ENCODE peak calls at places on chromosomes 5 and 9, in ten cellular contexts. Q, H, C, W, O, R, V, B, N and A are unnamed samples.

GRCh38 chr5:59577485-59577884 is 316.0 kb downstream of the PDE4D start:
- DNase-seq in C (no peak), O (no peak), N (no peak), W (no peak), Q (no peak), B (no peak), R (no peak), V (no peak), H (no peak), A (no peak)

GRCh38 chr5:35248843-35249780 is 18.8 kb upstream of the PRLR start:
- DNase-seq in R (no peak), V (no peak), W (no peak), O (no peak), C (no peak), H (no peak), Q (no peak), B (no peak), N (no peak), A (no peak)

GRCh38 chr5:8848362-8848761 is 697.5 kb downstream of the SEMA5A start:
- DNase-seq in N (no peak), W (no peak), H (no peak), C (no peak), O (no peak), Q (no peak), R (no peak), B (no peak), V (no peak), A (no peak)

GRCh38 chr5:175082346-175082745 is 358.0 kb downstream of the MSX2 start:
- DNase-seq in R (no peak), C (no peak), V (no peak), H (no peak), Q (no peak), B (no peak), N (no peak), O (no peak), W (no peak), A (no peak)

GRCh38 chr9:109652112-109652511 is 127.9 kb upstream of the PALM2AKAP2 start:
- DNase-seq in B (no peak), Q (no peak), R (no peak), W (no peak), V (no peak), C (no peak), O (no peak), N (no peak), H (no peak), A (no peak)

GRCh38 chr9:33988219-33988890 is 60.3 kb downstream of the UBAP2 start:
- DNase-seq in B (no peak), W (no peak), Q (no peak), V (no peak), N (no peak), O (no peak), C (no peak), H (peak), R (no peak), A (no peak)

GRCh38 chr5:54254482-54255198 is 55.7 kb downstream of the ARL15 start:
- DNase-seq in W (no peak), R (no peak), H (no peak), V (no peak), N (no peak), C (peak), O (peak), Q (no peak), B (no peak), A (peak)

GRCh38 chr5:135670588-135670987 is 91.8 kb upstream of the CXCL14 start:
- DNase-seq in O (no peak), C (no peak), H (no peak), N (no peak), B (no peak), R (no peak), V (no peak), W (no peak), Q (no peak), A (no peak)

GRCh38 chr9:120882935-120883607 is 6.1 kb upstream of the PHF19 start:
- DNase-seq in N (no peak), R (no peak), C (no peak), W (no peak), O (no peak), V (no peak), Q (no peak), H (no peak), B (no peak), A (no peak)

GRCh38 chr9:110031511-110032173 is 176.3 kb downstream of the C9orf152 start:
- DNase-seq in N (no peak), W (no peak), V (no peak), R (no peak), Q (no peak), C (no peak), H (no peak), B (no peak), O (peak), A (no peak)

GRCh38 chr9:121895274-121895835 is 197.8 kb downstream of the TTLL11 start:
- DNase-seq in N (no peak), V (no peak), W (no peak), R (no peak), O (no peak), C (no peak), H (no peak), B (no peak), Q (no peak), A (no peak)

GRCh38 chr9:5459289-5459829 is 9.0 kb downstream of the CD274 start:
- DNase-seq in B (no peak), H (no peak), R (no peak), N (peak), Q (no peak), V (no peak), O (no peak), W (no peak), C (no peak), A (no peak)

GRCh38 chr9:115604831-115605483 is 487.0 kb upstream of the TNC start:
- DNase-seq in W (no peak), Q (no peak), C (no peak), V (no peak), N (no peak), R (no peak), O (no peak), H (no peak), B (no peak), A (no peak)

GRCh38 chr9:69036319-69036718 is 767 bp downstream of the FXN start:
- DNase-seq in B (no peak), W (no peak), Q (no peak), C (peak), H (no peak), V (peak), R (no peak), O (no peak), N (no peak), A (no peak)

GRCh38 chr5:159552751-159553150 is 222.5 kb upstream of the IL12B start:
- DNase-seq in H (no peak), B (no peak), C (no peak), N (no peak), Q (no peak), W (no peak), V (no peak), R (no peak), O (no peak), A (no peak)

GRCh38 chr9:106862115-106862945 is 636 bp upstream of the ZNF462 start:
- DNase-seq in Q (no peak), R (peak), C (no peak), V (peak), O (peak), H (no peak), W (peak), B (peak), N (no peak), A (peak)

GRCh38 chr5:80369521-80369920 is 38.3 kb upstream of the ZFYVE16 start:
- DNase-seq in H (no peak), W (no peak), O (no peak), V (no peak), Q (no peak), R (no peak), C (no peak), B (no peak), N (no peak), A (no peak)

DNA sequence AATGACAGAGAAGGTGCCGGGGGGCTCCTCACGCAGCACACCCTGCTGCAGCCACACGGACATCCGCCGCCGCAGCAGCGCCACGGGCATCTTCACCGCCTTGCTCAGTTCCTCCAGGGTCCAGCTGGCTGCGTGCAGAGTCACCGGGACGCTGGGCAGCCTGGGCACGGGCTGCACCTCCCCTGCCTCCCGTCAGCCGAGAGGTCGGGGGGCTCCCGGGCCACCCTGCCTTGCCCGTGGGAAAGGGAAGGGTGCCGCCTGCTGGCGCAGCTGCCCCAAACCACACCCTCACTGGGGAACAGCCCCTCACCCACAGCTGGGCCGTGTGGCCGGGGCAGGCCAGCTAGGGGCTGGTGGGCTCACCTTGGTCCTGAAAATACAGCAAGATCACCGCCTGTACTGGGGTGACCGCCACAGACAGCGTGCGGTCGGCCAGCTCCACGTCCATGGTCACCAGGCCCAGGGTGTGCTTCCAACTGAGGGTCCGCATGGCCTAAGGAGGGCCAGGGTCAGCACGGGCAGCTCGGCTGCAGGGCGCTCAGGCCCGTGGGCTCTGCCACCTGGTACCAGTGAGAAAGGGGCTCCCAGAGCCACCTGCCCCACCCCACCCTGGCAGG is 3.6 kb upstream of the TMEM210 start:
- DNase-seq in V (no peak), W (no peak), H (no peak), R (no peak), O (no peak), N (no peak), Q (no peak), C (no peak), B (no peak), A (no peak)
- TF ChIP-seq POLR2A in V (no peak), W (no peak), H (peak), R (no peak), O (no peak), N (no peak), Q (no peak), C (no peak), B (no peak), A (no peak)

GRCh38 chr5:120735076-120735475 is 271.0 kb downstream of the PRR16 start:
- DNase-seq in V (no peak), Q (no peak), W (no peak), H (no peak), N (no peak), O (no peak), B (no peak), C (no peak), R (no peak), A (no peak)
- TF ChIP-seq CTCF in V (no peak), Q (no peak), W (no peak), H (no peak), N (no peak), O (no peak), B (no peak), C (no peak), R (no peak), A (no peak)

GRCh38 chr5:88785396-88786216 is 97.4 kb downstream of the MEF2C start:
- DNase-seq in V (peak), N (no peak), C (no peak), R (peak), O (peak), B (no peak), H (peak), Q (no peak), W (peak), A (no peak)
- TF ChIP-seq POLR2A in V (no peak), N (no peak), C (no peak), R (no peak), O (no peak), B (no peak), H (no peak), Q (no peak), W (no peak), A (no peak)

GRCh38 chr9:79233542-79233941 is 338.2 kb upstream of the TLE4 start:
- DNase-seq in H (no peak), Q (no peak), B (no peak), R (no peak), O (peak), W (no peak), N (no peak), V (no peak), C (peak), A (no peak)
- TF ChIP-seq CTCF in H (peak), Q (no peak), B (no peak), R (no peak), O (peak), W (no peak), N (peak), V (peak), C (peak), A (peak)

GRCh38 chr5:132229236-132229635 is 1.6 kb upstream of the P4HA2 start:
- DNase-seq in N (no peak), C (no peak), V (peak), O (no peak), B (no peak), W (no peak), H (no peak), R (no peak), Q (peak), A (no peak)

GRCh38 chr5:132226516-132227234 is 978 bp downstream of the P4HA2 start:
- DNase-seq in Q (peak), N (peak), C (no peak), H (no peak), O (no peak), R (no peak), V (peak), B (peak), W (peak), A (no peak)

GRCh38 chr5:132227235-132227484 is 493 bp downstream of the P4HA2 start:
- DNase-seq in V (no peak), R (no peak), C (no peak), O (peak), Q (no peak), H (no peak), B (no peak), W (no peak), N (no peak), A (no peak)

GRCh38 chr5:132228241-132229035 is 785 bp upstream of the P4HA2 start:
- DNase-seq in W (peak), C (no peak), V (peak), O (no peak), B (no peak), R (no peak), Q (peak), H (no peak), N (no peak), A (no peak)

GRCh38 chr5:132227485-132228240 is at the start of gene P4HA2:
- DNase-seq in Q (peak), B (peak), V (peak), R (peak), W (peak), H (no peak), C (peak), N (peak), O (peak), A (peak)
- TF ChIP-seq POLR2A in Q (no peak), B (peak), V (peak), R (no peak), W (no peak), H (peak), C (peak), N (no peak), O (peak), A (peak)

GRCh38 chr5:77850536-77851228 is 74.5 kb upstream of the TBCA start:
- DNase-seq in R (no peak), C (no peak), W (no peak), B (no peak), Q (no peak), V (no peak), H (no peak), O (no peak), N (no peak), A (no peak)

GRCh38 chr5:77852068-77852513 is 76.0 kb upstream of the TBCA start:
- DNase-seq in B (no peak), V (no peak), W (no peak), O (peak), C (no peak), N (no peak), H (no peak), Q (no peak), R (no peak), A (no peak)

GRCh38 chr5:77852514-77853352 is 76.6 kb upstream of the TBCA start:
- DNase-seq in B (peak), N (no peak), C (no peak), O (peak), W (peak), Q (no peak), H (peak), R (no peak), V (peak), A (peak)

GRCh38 chr5:77853353-77853907 is 77.3 kb upstream of the TBCA start:
- DNase-seq in O (no peak), B (no peak), Q (no peak), V (no peak), W (no peak), H (no peak), N (no peak), R (no peak), C (no peak), A (no peak)

DNA sequence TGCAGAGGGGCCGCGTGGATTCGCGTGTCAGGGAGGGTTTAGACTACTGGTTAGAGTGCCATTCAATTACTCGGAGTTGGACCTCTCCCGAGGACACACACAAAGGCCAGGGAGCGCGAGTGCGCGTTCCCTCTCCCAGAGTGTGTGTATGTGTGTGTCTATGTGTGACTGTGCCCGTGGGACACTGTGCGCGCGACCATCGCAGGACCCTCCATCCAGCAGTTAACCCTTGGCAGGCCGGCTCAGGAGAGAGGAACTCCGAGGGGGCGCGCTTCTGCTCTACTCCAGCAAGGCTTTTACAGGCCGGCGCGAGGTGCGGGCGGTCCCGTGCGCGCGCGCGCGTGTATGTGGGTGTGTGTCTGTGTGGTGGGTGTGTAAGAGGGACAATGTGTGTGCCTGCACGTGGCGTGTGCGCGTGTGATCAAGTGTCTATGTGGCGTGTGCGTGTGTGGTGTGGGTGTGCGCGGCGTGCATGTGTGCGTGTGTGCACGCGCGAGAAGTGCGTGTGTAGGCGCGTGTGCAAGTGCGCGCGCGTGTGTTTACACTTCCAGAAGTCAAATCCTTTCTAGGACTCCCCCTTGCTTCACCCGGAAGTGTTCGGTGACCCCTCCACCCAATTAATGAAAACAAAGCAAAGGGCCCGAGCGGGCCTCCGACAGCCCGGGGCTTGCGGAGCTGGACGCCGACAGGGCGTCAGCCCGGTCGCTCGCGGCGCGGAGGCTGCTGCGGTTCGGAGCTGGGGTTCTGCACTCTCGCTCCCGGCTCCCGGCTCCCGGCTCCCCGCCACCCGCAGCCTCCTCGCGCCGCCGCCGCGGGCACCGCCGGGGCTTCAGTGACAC is 75.3 kb upstream of the TBCA start:
- DNase-seq in W (peak), C (no peak), H (no peak), N (no peak), B (no peak), V (no peak), O (peak), R (no peak), Q (no peak), A (no peak)
- TF ChIP-seq CTCF in W (no peak), C (no peak), H (no peak), N (no peak), B (no peak), V (no peak), O (no peak), R (no peak), Q (no peak), A (no peak)

GRCh38 chr9:105244274-105244995 is at the start of gene SLC44A1:
- DNase-seq in Q (peak), B (peak), W (peak), R (peak), V (peak), N (peak), O (peak), H (peak), C (peak), A (peak)
- TF ChIP-seq POLR2A in Q (peak), B (peak), W (peak), R (no peak), V (peak), N (no peak), O (peak), H (peak), C (peak), A (peak)